ENCODE peak calls at places on chromosomes 16 and 17, in six cellular contexts. One of them, this sample, is unnamed.

GRCh38 chr17:31595076-31595475 is 203.6 kb downstream of the RAB11FIP4 start:
- DNase-seq in posterior cingulate gyrus: peak
- DNase-seq in Caco-2: no peak
- DNase-seq in Calu3: no peak
- DNase-seq in progenitor cell of endocrine pancreas: no peak
- DNase-seq in GM12864: no peak
- DNase-seq in this sample: peak

GRCh38 chr16:81444448-81445121 is at the start of gene CMIP:
- DNase-seq in posterior cingulate gyrus: peak
- DNase-seq in Caco-2: peak
- DNase-seq in Calu3: peak
- DNase-seq in progenitor cell of endocrine pancreas: peak
- DNase-seq in GM12864: no peak
- DNase-seq in this sample: peak

GRCh38 chr16:3650631-3651265 is 3.7 kb upstream of the DNASE1 start:
- DNase-seq in posterior cingulate gyrus: no peak
- DNase-seq in Caco-2: no peak
- DNase-seq in Calu3: no peak
- DNase-seq in progenitor cell of endocrine pancreas: no peak
- DNase-seq in GM12864: no peak
- DNase-seq in this sample: no peak

GRCh38 chr17:78953356-78954350 is 26.1 kb downstream of the LGALS3BP start:
- DNase-seq in posterior cingulate gyrus: peak
- DNase-seq in Caco-2: no peak
- DNase-seq in Calu3: no peak
- DNase-seq in progenitor cell of endocrine pancreas: no peak
- DNase-seq in GM12864: no peak
- DNase-seq in this sample: no peak

GRCh38 chr16:58509256-58510096 is 5.8 kb upstream of the SETD6 start:
- DNase-seq in posterior cingulate gyrus: peak
- DNase-seq in Caco-2: no peak
- DNase-seq in Calu3: no peak
- DNase-seq in progenitor cell of endocrine pancreas: no peak
- DNase-seq in GM12864: no peak
- DNase-seq in this sample: no peak

GRCh38 chr16:76201385-76201784 is 75.8 kb upstream of the CNTNAP4 start:
- DNase-seq in posterior cingulate gyrus: no peak
- DNase-seq in Caco-2: no peak
- DNase-seq in Calu3: no peak
- DNase-seq in progenitor cell of endocrine pancreas: no peak
- DNase-seq in GM12864: no peak
- DNase-seq in this sample: no peak

GRCh38 chr16:31138621-31139578 is 3.4 kb upstream of the PRSS8 start:
- DNase-seq in posterior cingulate gyrus: no peak
- DNase-seq in Caco-2: peak
- DNase-seq in Calu3: peak
- DNase-seq in progenitor cell of endocrine pancreas: no peak
- DNase-seq in GM12864: no peak
- DNase-seq in this sample: peak

GRCh38 chr16:52569296-52569695 is 22.4 kb upstream of the TOX3 start:
- DNase-seq in posterior cingulate gyrus: no peak
- DNase-seq in Caco-2: no peak
- DNase-seq in Calu3: no peak
- DNase-seq in progenitor cell of endocrine pancreas: no peak
- DNase-seq in GM12864: no peak
- DNase-seq in this sample: no peak

GRCh38 chr17:71188811-71189492 is 931.9 kb upstream of the SOX9 start:
- DNase-seq in posterior cingulate gyrus: no peak
- DNase-seq in Caco-2: no peak
- DNase-seq in Calu3: no peak
- DNase-seq in progenitor cell of endocrine pancreas: no peak
- DNase-seq in GM12864: no peak
- DNase-seq in this sample: peak

GRCh38 chr17:29712677-29713076 is 90.0 kb upstream of the CORO6 start:
- DNase-seq in posterior cingulate gyrus: no peak
- DNase-seq in Caco-2: no peak
- DNase-seq in Calu3: no peak
- DNase-seq in progenitor cell of endocrine pancreas: no peak
- DNase-seq in GM12864: no peak
- DNase-seq in this sample: no peak

GRCh38 chr17:76599699-76600460 is 14.2 kb upstream of the ST6GALNAC2 start:
- DNase-seq in posterior cingulate gyrus: peak
- DNase-seq in Caco-2: no peak
- DNase-seq in Calu3: no peak
- DNase-seq in progenitor cell of endocrine pancreas: no peak
- DNase-seq in GM12864: no peak
- DNase-seq in this sample: no peak

GRCh38 chr16:65660390-65660789 is 538.5 kb upstream of the CDH11 start:
- DNase-seq in posterior cingulate gyrus: peak
- DNase-seq in Caco-2: no peak
- DNase-seq in Calu3: no peak
- DNase-seq in progenitor cell of endocrine pancreas: no peak
- DNase-seq in GM12864: no peak
- DNase-seq in this sample: no peak

GRCh38 chr16:2297506-2297860 is 29.6 kb upstream of the RNPS1 start:
- DNase-seq in posterior cingulate gyrus: peak
- DNase-seq in Caco-2: no peak
- DNase-seq in Calu3: no peak
- DNase-seq in progenitor cell of endocrine pancreas: no peak
- DNase-seq in GM12864: no peak
- DNase-seq in this sample: no peak

GRCh38 chr16:8872967-8873865 is 4.4 kb upstream of the CARHSP1 start:
- DNase-seq in posterior cingulate gyrus: no peak
- DNase-seq in Caco-2: peak
- DNase-seq in Calu3: no peak
- DNase-seq in progenitor cell of endocrine pancreas: no peak
- DNase-seq in GM12864: no peak
- DNase-seq in this sample: no peak

GRCh38 chr16:88906535-88907105 is 40.2 kb upstream of the PABPN1L start:
- DNase-seq in posterior cingulate gyrus: no peak
- DNase-seq in Caco-2: no peak
- DNase-seq in Calu3: no peak
- DNase-seq in progenitor cell of endocrine pancreas: no peak
- DNase-seq in GM12864: no peak
- DNase-seq in this sample: no peak

GRCh38 chr16:49277386-49277742 is 4.3 kb downstream of the CBLN1 start:
- DNase-seq in posterior cingulate gyrus: no peak
- DNase-seq in Caco-2: no peak
- DNase-seq in Calu3: no peak
- DNase-seq in progenitor cell of endocrine pancreas: no peak
- DNase-seq in GM12864: no peak
- DNase-seq in this sample: no peak

GRCh38 chr16:87628940-87629339 is 26.6 kb downstream of the JPH3 start:
- DNase-seq in posterior cingulate gyrus: peak
- DNase-seq in Caco-2: no peak
- DNase-seq in Calu3: no peak
- DNase-seq in progenitor cell of endocrine pancreas: no peak
- DNase-seq in GM12864: no peak
- DNase-seq in this sample: peak

GRCh38 chr16:51392651-51393187 is 241.6 kb upstream of the SALL1 start:
- DNase-seq in posterior cingulate gyrus: no peak
- DNase-seq in Caco-2: no peak
- DNase-seq in Calu3: no peak
- DNase-seq in progenitor cell of endocrine pancreas: no peak
- DNase-seq in GM12864: no peak
- DNase-seq in this sample: peak

GRCh38 chr16:25212636-25213035 is 4.1 kb upstream of the AQP8 start:
- DNase-seq in posterior cingulate gyrus: peak
- DNase-seq in Caco-2: no peak
- DNase-seq in Calu3: no peak
- DNase-seq in progenitor cell of endocrine pancreas: no peak
- DNase-seq in GM12864: no peak
- DNase-seq in this sample: no peak

GRCh38 chr16:76656951-76657498 is 379.8 kb downstream of the CNTNAP4 start:
- DNase-seq in posterior cingulate gyrus: no peak
- DNase-seq in Caco-2: no peak
- DNase-seq in Calu3: no peak
- DNase-seq in progenitor cell of endocrine pancreas: no peak
- DNase-seq in GM12864: no peak
- DNase-seq in this sample: no peak